ENCODE peak calls at places on chromosome 17, in six cellular contexts. Q is heart right ventricle, N is fibroblast of lung, X is OCI-LY7, B is A549, R is mammary epithelial cell. Z is an unnamed sample.
A peak's percentile ranks its signal among the peaks of the same experiment; 100 is the strongest.

GRCh38 chr17:7204335-7204734 is 15.3 kb downstream of the DLG4 start:
- DNase-seq in Q (no peak), N (no peak), X (no peak), B (no peak), R (no peak), Z (no peak)

GRCh38 chr17:2059125-2059836 is 4.4 kb downstream of the HIC1 start:
- DNase-seq in Q (no peak), N (no peak), X (no peak), B (no peak), R (no peak), Z (no peak)

GRCh38 chr17:7250655-7251329 is 742 bp downstream of the CTDNEP1 start:
- DNase-seq in Q (no peak), N (no peak), X (no peak), B (no peak), R (no peak), Z (peak; percentile 32)

GRCh38 chr17:69175812-69176517 is 34.3 kb upstream of the ABCA6 start:
- DNase-seq in Q (no peak), N (peak; percentile 88), X (no peak), B (peak; percentile 24), R (peak; percentile 87), Z (peak; percentile 92)

GRCh38 chr17:44961921-44962350 is 6.2 kb downstream of the C1QL1 start:
- DNase-seq in Q (no peak), N (peak; percentile 30), X (no peak), B (no peak), R (no peak), Z (no peak)

GRCh38 chr17:77948690-77949114 is 9.8 kb upstream of the TNRC6C start:
- DNase-seq in Q (peak; percentile 19), N (peak; percentile 51), X (no peak), B (peak; percentile 74), R (peak; percentile 49), Z (no peak)

GRCh38 chr17:40419559-40420331 is 2.0 kb upstream of the TOP2A start:
- DNase-seq in Q (no peak), N (no peak), X (no peak), B (no peak), R (no peak), Z (no peak)

GRCh38 chr17:21304091-21304490 is 19.6 kb downstream of the MAP2K3 start:
- DNase-seq in Q (no peak), N (no peak), X (no peak), B (no peak), R (no peak), Z (no peak)

GRCh38 chr17:71237903-71238538 is 882.8 kb upstream of the SOX9 start:
- DNase-seq in Q (no peak), N (peak; percentile 76), X (peak; percentile 39), B (peak; percentile 6), R (peak; percentile 83), Z (peak; percentile 67)

GRCh38 chr17:49708515-49709161 is 874 bp upstream of the SLC35B1 start:
- DNase-seq in Q (no peak), N (no peak), X (no peak), B (no peak), R (no peak), Z (peak; percentile 74)
- TF ChIP-seq CTCF in Q (no peak), N (no peak), X (peak; percentile 59), B (no peak), R (no peak), Z (no peak)

GRCh38 chr17:17849863-17850373 is 13.1 kb upstream of the SREBF1 start:
- DNase-seq in Q (peak; percentile 64), N (peak; percentile 57), X (peak; percentile 85), B (no peak), R (no peak), Z (no peak)
- TF ChIP-seq CTCF in Q (peak; percentile 46), N (peak; percentile 33), X (peak; percentile 68), B (no peak), R (no peak), Z (no peak)

GRCh38 chr17:67891481-67892119 is 66.3 kb downstream of the BPTF start:
- DNase-seq in Q (no peak), N (peak; percentile 67), X (no peak), B (peak; percentile 36), R (peak; percentile 5), Z (peak; percentile 76)
- TF ChIP-seq CTCF in Q (peak; percentile 21), N (peak; percentile 8), X (peak; percentile 73), B (peak; percentile 76), R (peak; percentile 8), Z (peak; percentile 52)

GRCh38 chr17:43406676-43407645 is 8.2 kb downstream of the ARL4D start:
- DNase-seq in Q (no peak), N (peak; percentile 65), X (no peak), B (no peak), R (no peak), Z (peak; percentile 45)
- TF ChIP-seq CTCF in Q (no peak), N (no peak), X (no peak), B (no peak), R (no peak), Z (no peak)

Z was measured in epithelial cell of esophagus.